ENCODE peak calls at places on chromosomes 3 and 15, in six cellular contexts. B is K562, N is GM12891, L is H1, I is GM12878, J is HepG2. H is an unnamed sample.

GRCh38 chr3:25897019-25897418 is 107.1 kb downstream of the OXSM start:
- DNase-seq in B (peak; percentile 68), J (peak; percentile 20), L (peak; percentile 61), N (peak; percentile 25), I (no peak), H (peak; percentile 25)

GRCh38 chr3:123535580-123535979 is 49.3 kb downstream of the HACD2 start:
- DNase-seq in I (no peak), B (no peak), L (no peak), J (no peak), N (no peak), H (no peak)

GRCh38 chr15:77251662-77252061 is 168.2 kb downstream of the PEAK1 start:
- DNase-seq in N (no peak), I (no peak), L (peak; percentile 49), J (no peak), B (no peak), H (no peak)

GRCh38 chr3:127639173-127640030 is 10.4 kb downstream of the PODXL2 start:
- DNase-seq in B (no peak), J (no peak), L (no peak), N (no peak), I (no peak), H (no peak)

GRCh38 chr3:107881517-107881916 is 209.3 kb downstream of the CD47 start:
- DNase-seq in B (no peak), J (no peak), I (no peak), L (no peak), N (no peak), H (no peak)

GRCh38 chr3:53044371-53045106 is 1.3 kb downstream of the SFMBT1 start:
- DNase-seq in N (no peak), I (no peak), B (peak; percentile 22), J (no peak), L (peak; percentile 65), H (no peak)

GRCh38 chr3:187880438-187880837 is 135.2 kb upstream of the BCL6 start:
- DNase-seq in L (no peak), J (no peak), B (no peak), I (no peak), N (no peak), H (no peak)

GRCh38 chr15:85955501-85956391 is 123.9 kb upstream of the AGBL1 start:
- DNase-seq in N (no peak), B (no peak), L (no peak), J (no peak), I (peak; percentile 27), H (no peak)

GRCh38 chr3:54517424-54517823 is 395.1 kb downstream of the CACNA2D3 start:
- DNase-seq in N (no peak), L (no peak), B (no peak), J (no peak), I (no peak), H (no peak)

GRCh38 chr3:108127301-108127988 is 36.6 kb upstream of the CD47 start:
- DNase-seq in N (no peak), I (peak; percentile 34), J (no peak), L (no peak), B (no peak), H (no peak)

GRCh38 chr3:127671523-127672428 is 976 bp upstream of the ABTB1 start:
- DNase-seq in N (peak; percentile 71), J (no peak), I (no peak), L (peak; percentile 59), B (peak; percentile 17), H (peak; percentile 64)

GRCh38 chr3:114595521-114596028 is 301.7 kb downstream of the TIGIT start:
- DNase-seq in N (no peak), B (no peak), I (no peak), J (peak; percentile 40), L (no peak), H (no peak)

GRCh38 chr3:127209840-127210653 is 17.1 kb downstream of the PRR23E start:
- DNase-seq in N (no peak), B (no peak), J (no peak), I (no peak), L (no peak), H (no peak)

GRCh38 chr3:43077261-43077660 is 28.6 kb downstream of the POMGNT2 start:
- DNase-seq in I (no peak), J (no peak), B (no peak), L (peak; percentile 19), N (no peak), H (no peak)

GRCh38 chr15:89656116-89656815 is 999 bp upstream of the KIF7 start:
- DNase-seq in N (no peak), I (no peak), L (no peak), J (no peak), B (no peak), H (no peak)

GRCh38 chr15:34133511-34133910 is 31.6 kb downstream of the PGBD4 start:
- DNase-seq in J (peak; percentile 19), N (no peak), I (no peak), B (no peak), L (no peak), H (no peak)

GRCh38 chr3:102398196-102398595 is 36.6 kb upstream of the ZPLD1 start:
- DNase-seq in B (no peak), N (no peak), J (no peak), L (no peak), I (no peak), H (no peak)

DNA sequence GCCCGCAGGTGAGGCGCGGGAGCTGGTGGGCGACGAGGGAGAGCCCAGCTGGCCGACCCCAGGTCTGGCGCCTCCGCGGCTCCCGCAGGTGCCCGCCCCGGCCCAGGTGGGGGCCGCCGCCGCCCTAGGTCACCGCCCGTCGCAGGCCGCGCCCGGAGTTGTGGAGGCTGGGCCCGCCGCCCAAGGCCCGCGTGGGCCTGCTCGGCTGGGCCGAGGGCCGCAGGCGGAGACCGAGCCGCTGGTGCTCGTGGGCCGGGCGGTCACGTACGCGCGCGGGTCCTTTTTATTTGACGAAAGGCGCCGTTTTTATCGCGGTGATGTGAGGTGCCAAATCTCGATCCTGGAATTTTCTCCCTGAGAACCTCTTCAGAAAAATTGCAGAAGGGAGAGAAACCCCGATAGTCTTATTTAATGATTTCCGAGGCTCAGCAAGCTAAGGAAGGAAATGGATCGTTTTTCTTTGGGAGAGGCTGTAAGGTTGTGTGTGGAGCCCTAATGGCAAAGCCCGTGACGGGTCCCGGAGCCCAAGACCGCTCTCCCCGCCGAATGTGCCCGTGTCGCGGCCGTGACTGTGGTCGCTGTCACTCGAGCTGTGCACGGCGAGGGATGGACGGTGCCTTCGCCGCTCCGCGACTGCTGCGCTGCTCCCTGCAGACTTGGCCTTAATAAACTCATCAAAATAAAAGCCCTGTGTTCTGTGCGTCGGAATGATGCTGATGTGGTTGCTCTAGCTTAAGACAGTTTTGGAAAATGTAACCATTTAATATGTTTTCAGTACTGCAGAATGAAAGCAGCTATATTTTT is 603 bp downstream of the APPL1 start:
- DNase-seq in B (peak; percentile 16), N (no peak), L (peak; percentile 56), I (no peak), J (no peak), H (peak; percentile 43)
- TF ChIP-seq POLR2A in B (no peak), N (no peak), L (no peak), I (peak; percentile 67), J (no peak), H (peak; percentile 33)

GRCh38 chr3:177041021-177041729 is 156.1 kb downstream of the TBL1XR1 start:
- DNase-seq in J (no peak), B (no peak), I (no peak), N (no peak), L (no peak), H (no peak)
- TF ChIP-seq TAF1 in J (no peak), B (no peak), I (no peak), N (no peak), L (no peak), H (no peak)

DNA sequence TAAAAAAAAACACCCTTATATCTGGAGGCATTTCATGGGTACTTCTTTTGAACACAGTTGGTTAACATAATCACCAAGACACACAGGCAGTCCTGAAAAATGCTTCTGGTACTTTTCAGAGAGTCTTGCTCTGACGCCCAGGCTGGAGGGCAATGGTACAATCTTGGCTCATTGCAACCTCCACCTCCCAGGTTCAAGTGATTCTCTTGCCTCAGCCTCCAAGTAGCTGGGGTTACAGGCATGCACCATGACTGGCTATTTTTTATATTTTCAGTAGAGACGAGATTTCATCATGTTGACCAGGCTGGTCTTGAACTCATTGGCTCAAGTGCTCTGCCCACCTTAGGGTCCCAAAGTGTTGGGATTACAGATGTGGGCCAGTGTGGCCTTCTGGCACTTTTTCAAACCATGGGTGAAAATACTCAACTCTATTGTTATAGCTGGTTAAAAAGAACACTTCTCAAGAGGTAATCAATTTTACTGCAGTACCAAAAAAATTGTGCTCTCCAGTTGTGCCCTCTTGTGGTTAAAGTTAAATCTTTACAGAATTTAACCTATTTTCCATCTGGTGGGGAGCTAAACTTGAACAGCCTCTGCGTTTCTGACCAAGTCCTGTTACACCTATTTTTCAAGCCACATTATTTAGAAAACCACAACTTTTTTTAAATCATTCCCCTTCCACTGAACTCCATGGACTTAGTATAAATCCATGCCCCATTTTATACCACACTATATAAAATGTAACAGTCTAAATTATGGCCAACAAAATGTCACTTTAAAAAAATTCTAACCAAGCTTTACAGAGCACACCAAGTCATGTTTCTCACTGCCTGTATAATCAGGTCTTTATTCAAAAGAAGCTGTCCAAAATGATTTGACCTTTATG is 1.2 kb upstream of the SNAPC5 start:
- DNase-seq in B (no peak), L (no peak), J (peak; percentile 15), I (no peak), N (no peak), H (no peak)
- TF ChIP-seq POLR2A in B (peak; percentile 9), L (peak; percentile 74), J (peak; percentile 22), I (no peak), N (peak; percentile 64), H (no peak)

GRCh38 chr3:143078883-143079282 is 40.7 kb upstream of the CHST2 start:
- DNase-seq in J (no peak), L (no peak), I (no peak), N (no peak), B (no peak), H (no peak)

GRCh38 chr3:143083781-143084180 is 35.8 kb upstream of the CHST2 start:
- DNase-seq in L (no peak), J (no peak), N (no peak), B (no peak), I (no peak), H (no peak)

GRCh38 chr3:143084856-143085731 is 34.5 kb upstream of the CHST2 start:
- DNase-seq in N (no peak), L (no peak), B (peak; percentile 98), I (peak; percentile 71), J (no peak), H (no peak)

GRCh38 chr3:143081365-143081764 is 38.2 kb upstream of the CHST2 start:
- DNase-seq in L (no peak), N (no peak), B (no peak), J (no peak), I (no peak), H (no peak)

DNA sequence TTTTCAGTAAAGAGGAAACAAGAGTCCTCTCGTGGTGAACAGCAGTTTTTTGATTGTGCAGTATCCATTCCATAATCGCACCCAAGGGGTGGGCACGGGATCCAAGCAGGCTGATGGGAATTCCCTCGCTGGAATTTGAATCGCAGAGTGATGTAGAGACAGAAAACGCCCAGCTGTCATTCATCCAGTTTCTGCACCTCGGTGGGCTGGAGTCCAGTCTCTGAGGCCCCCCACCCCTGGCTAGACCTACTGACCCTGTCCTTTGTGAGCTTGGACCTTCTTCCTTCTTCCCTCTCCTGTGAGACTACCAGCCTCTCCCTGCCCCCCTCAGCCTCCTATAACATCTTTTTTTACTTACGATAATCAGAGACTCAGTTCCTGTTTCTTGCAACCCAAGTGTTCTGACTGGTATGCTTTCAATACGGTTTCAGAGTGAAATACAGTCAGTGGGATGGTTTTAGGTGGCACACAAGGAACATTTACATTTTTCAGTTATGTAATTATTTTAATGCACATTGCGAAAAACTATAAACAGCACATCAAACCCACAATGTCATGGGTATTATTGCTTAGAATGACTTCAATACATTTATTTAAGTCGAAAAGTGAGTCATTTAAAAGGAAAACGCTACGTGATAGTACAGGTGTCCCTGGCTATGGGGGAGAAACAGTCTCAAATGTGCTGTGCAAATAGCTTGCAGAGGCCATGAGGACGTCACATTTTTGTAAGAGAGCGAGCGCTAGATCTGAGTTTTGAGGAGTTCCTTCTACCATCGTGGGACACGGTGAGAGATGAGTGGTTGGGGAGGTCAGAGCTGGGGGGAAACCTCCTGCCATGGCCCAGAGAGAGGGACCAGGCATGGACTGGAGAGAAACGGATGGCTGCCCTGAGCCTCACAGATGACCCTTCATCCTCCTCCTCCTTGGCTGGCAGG is 37.5 kb upstream of the CHST2 start:
- DNase-seq in I (peak; percentile 94), N (peak; percentile 29), J (no peak), L (no peak), B (no peak), H (no peak)
- TF ChIP-seq TAF1 in I (no peak), N (no peak), J (no peak), L (no peak), B (no peak), H (no peak)